ENCODE peak calls at places on chromosomes 16 and 17, in nine cellular contexts. H is mesendoderm, C is foreskin fibroblast, J is testis, K is IMR-90, V is H1, E is lung, A is SK-N-SH, W is ovary. X is an unnamed sample.

GRCh38 chr16:3945751-3946603 is 65.5 kb upstream of the CREBBP start:
- DNase-seq in K (peak), E (peak), V (no peak), A (no peak), W (peak), J (peak), C (peak), H (peak), X (no peak)

GRCh38 chr17:30336369-30337171 is 2.7 kb upstream of the TMIGD1 start:
- DNase-seq in C (peak), H (peak), W (no peak), K (peak), V (peak), A (peak), J (peak), E (peak), X (peak)

GRCh38 chr17:4035081-4035680 is 70.9 kb upstream of the ATP2A3 start:
- DNase-seq in J (no peak), H (no peak), W (no peak), V (no peak), C (no peak), A (no peak), E (no peak), K (no peak), X (no peak)

GRCh38 chr16:75745823-75746222 is 19.5 kb upstream of the CPHXL start:
- DNase-seq in A (no peak), V (no peak), H (no peak), E (no peak), K (no peak), C (no peak), W (no peak), J (no peak), X (no peak)

GRCh38 chr17:75102385-75102821 is 7.4 kb upstream of the ARMC7 start:
- DNase-seq in A (no peak), W (no peak), J (no peak), H (no peak), K (no peak), E (no peak), C (no peak), V (no peak), X (no peak)

GRCh38 chr17:47745037-47745380 is 12.0 kb downstream of the TBX21 start:
- DNase-seq in J (no peak), A (no peak), V (no peak), K (no peak), W (no peak), C (no peak), E (no peak), H (no peak), X (no peak)

GRCh38 chr16:27805828-27806351 is 255.9 kb downstream of the KATNIP start:
- DNase-seq in E (no peak), C (no peak), A (no peak), H (peak), V (no peak), J (no peak), W (no peak), K (no peak), X (no peak)

GRCh38 chr17:48052956-48053757 is 5.0 kb downstream of the NFE2L1 start:
- DNase-seq in A (peak), J (peak), K (peak), W (peak), H (no peak), V (no peak), C (peak), E (no peak), X (no peak)

GRCh38 chr17:40362696-40363479 is 1.6 kb downstream of the GJD3 start:
- DNase-seq in C (peak), E (peak), V (no peak), J (peak), K (peak), W (no peak), A (peak), H (peak), X (peak)

GRCh38 chr17:17693253-17693954 is 12.1 kb downstream of the RAI1 start:
- DNase-seq in W (peak), K (no peak), V (no peak), E (peak), A (peak), C (no peak), J (peak), H (peak), X (peak)

GRCh38 chr16:50400967-50401348 is 32.2 kb upstream of the BRD7 start:
- DNase-seq in K (no peak), C (no peak), H (no peak), J (no peak), E (peak), V (no peak), A (no peak), W (no peak), X (no peak)

GRCh38 chr16:1348926-1349325 is 2.8 kb downstream of the TSR3 start:
- DNase-seq in K (no peak), H (no peak), C (no peak), A (no peak), J (no peak), V (no peak), W (no peak), E (no peak), X (no peak)

GRCh38 chr16:3889059-3889458 is 8.5 kb upstream of the CREBBP start:
- DNase-seq in J (no peak), E (no peak), H (no peak), V (no peak), W (no peak), K (no peak), A (no peak), C (no peak), X (no peak)

GRCh38 chr17:6255331-6255730 is 179.6 kb downstream of the AIPL1 start:
- DNase-seq in J (no peak), H (no peak), V (no peak), C (no peak), K (no peak), A (no peak), E (no peak), W (no peak), X (no peak)

GRCh38 chr17:6261496-6261895 is 173.4 kb downstream of the AIPL1 start:
- DNase-seq in W (no peak), J (no peak), A (no peak), H (peak), K (no peak), V (no peak), C (no peak), E (no peak), X (no peak)

GRCh38 chr17:6259899-6260298 is 175.0 kb downstream of the AIPL1 start:
- DNase-seq in V (no peak), C (no peak), J (no peak), K (no peak), E (no peak), H (peak), A (no peak), W (no peak), X (no peak)

GRCh38 chr17:6254036-6254435 is 180.9 kb downstream of the AIPL1 start:
- DNase-seq in E (no peak), H (no peak), W (no peak), V (no peak), J (no peak), C (peak), A (no peak), K (no peak), X (no peak)

GRCh38 chr17:6257339-6257738 is 177.6 kb downstream of the AIPL1 start:
- DNase-seq in C (peak), A (no peak), K (peak), E (no peak), V (no peak), H (peak), J (no peak), W (no peak), X (no peak)
- H3K4me3 ChIP-seq in C (no peak), A (no peak), K (no peak), E (no peak), V (no peak), H (no peak), J (no peak), W (no peak), X (no peak)

GRCh38 chr17:41666708-41667279 is 21.9 kb upstream of the EIF1 start:
- DNase-seq in V (no peak), J (peak), A (peak), K (peak), E (peak), W (peak), H (peak), C (peak), X (peak)

GRCh38 chr17:41664587-41665565 is 23.8 kb upstream of the EIF1 start:
- DNase-seq in K (no peak), V (no peak), J (no peak), C (no peak), H (no peak), W (no peak), A (no peak), E (no peak), X (no peak)

GRCh38 chr17:41667280-41668008 is 21.2 kb upstream of the EIF1 start:
- DNase-seq in K (no peak), J (no peak), W (no peak), A (no peak), E (no peak), C (no peak), H (no peak), V (no peak), X (peak)

GRCh38 chr17:41665566-41666335 is 22.9 kb upstream of the EIF1 start:
- DNase-seq in C (peak), A (peak), J (peak), W (peak), H (peak), E (peak), V (no peak), K (peak), X (peak)

DNA sequence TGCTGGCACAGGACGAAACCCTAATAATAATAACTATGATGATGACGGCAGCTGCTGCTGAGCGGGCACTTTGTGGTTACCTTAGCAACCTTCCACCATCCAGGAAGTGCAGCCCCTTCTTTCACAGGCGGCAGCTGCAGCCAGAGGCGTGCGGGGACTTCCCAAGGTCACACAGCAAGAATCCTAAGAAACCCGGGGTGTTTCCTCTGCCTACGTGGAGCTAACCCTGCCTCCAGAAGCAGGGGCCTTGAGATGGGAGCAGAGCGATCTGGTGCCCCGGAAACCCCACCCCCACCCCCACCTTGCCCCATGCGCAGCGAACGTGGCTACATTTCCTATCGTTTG is 22.4 kb upstream of the EIF1 start:
- DNase-seq in J (no peak), V (no peak), W (peak), H (peak), E (no peak), C (peak), A (peak), K (peak), X (no peak)
- H3K4me3 ChIP-seq in J (peak), V (peak), W (peak), H (peak), E (no peak), C (peak), A (peak), K (no peak), X (peak)

GRCh38 chr16:66891360-66891759 is 11.0 kb downstream of the PDP2 start:
- DNase-seq in V (no peak), K (no peak), W (no peak), H (no peak), E (no peak), C (no peak), A (no peak), J (no peak), X (no peak)
- H3K4me3 ChIP-seq in V (no peak), K (no peak), W (no peak), H (no peak), E (no peak), C (no peak), A (no peak), J (no peak), X (no peak)

GRCh38 chr17:16491131-16491702 is 776 bp downstream of the LRRC75A start:
- DNase-seq in H (no peak), W (peak), A (peak), C (no peak), E (no peak), K (no peak), J (no peak), V (no peak), X (no peak)
- H3K4me3 ChIP-seq in H (no peak), W (peak), A (peak), C (peak), E (no peak), K (peak), J (peak), V (peak), X (peak)

X was measured in GM06990.